ENCODE peak calls at places on chromosomes 12 and 14, in eight cellular contexts. F is NB4, H is IMR-90, G is left ventricle myocardium inferior, J is fibroblast of the aortic adventitia, I is heart right ventricle, Z is PC-3, S is foreskin fibroblast. D is an unnamed sample.
A peak's percentile ranks its signal among the peaks of the same experiment; 100 is the strongest.

GRCh38 chr12:54017845-54018607 is 9.2 kb downstream of the HOXC8 start:
- DNase-seq in S (peak; percentile 93), F (peak; percentile 96), G (peak; percentile 43), J (peak; percentile 62), I (peak; percentile 40), Z (peak; percentile 86), H (peak; percentile 33), D (peak; percentile 93)

GRCh38 chr12:1741154-1741949 is 50.5 kb downstream of the ADIPOR2 start:
- DNase-seq in S (no peak), F (peak; percentile 17), G (no peak), I (no peak), J (no peak), Z (no peak), H (peak; percentile 30), D (no peak)

GRCh38 chr14:92694807-92695206 is 53.6 kb downstream of the LGMN start:
- DNase-seq in J (no peak), G (no peak), H (no peak), F (no peak), S (no peak), Z (no peak), I (no peak), D (no peak)

GRCh38 chr12:68400231-68400829 is 68.2 kb upstream of the MDM1 start:
- DNase-seq in S (no peak), G (no peak), Z (no peak), H (no peak), I (no peak), F (no peak), J (peak; percentile 13), D (no peak)

GRCh38 chr12:131784909-131785762 is 43.1 kb upstream of the MMP17 start:
- DNase-seq in H (peak; percentile 41), F (no peak), S (peak; percentile 16), Z (no peak), I (no peak), J (no peak), G (no peak), D (no peak)

GRCh38 chr14:96104469-96105057 is 65.4 kb downstream of the C14orf132 start:
- DNase-seq in I (peak; percentile 47), G (peak; percentile 56), S (peak; percentile 99), Z (peak; percentile 22), J (peak; percentile 98), F (peak; percentile 10), H (peak; percentile 100), D (peak; percentile 85)

GRCh38 chr12:9673404-9674225 is 4.1 kb downstream of the CLEC2D start:
- DNase-seq in G (peak; percentile 52), I (peak; percentile 70), J (peak; percentile 93), S (peak; percentile 89), F (peak; percentile 62), H (peak; percentile 92), Z (peak; percentile 80), D (peak; percentile 32)

GRCh38 chr14:81187832-81188522 is 32.8 kb downstream of the GTF2A1 start:
- DNase-seq in S (no peak), Z (no peak), J (no peak), H (no peak), G (no peak), F (no peak), I (no peak), D (no peak)

GRCh38 chr12:108518716-108519496 is 3.8 kb downstream of the FICD start:
- DNase-seq in Z (no peak), S (no peak), I (no peak), H (no peak), J (no peak), F (no peak), G (no peak), D (no peak)
- TF ChIP-seq CTCF in Z (no peak), S (no peak), I (no peak), H (no peak), J (no peak), F (no peak), G (no peak), D (no peak)

DNA sequence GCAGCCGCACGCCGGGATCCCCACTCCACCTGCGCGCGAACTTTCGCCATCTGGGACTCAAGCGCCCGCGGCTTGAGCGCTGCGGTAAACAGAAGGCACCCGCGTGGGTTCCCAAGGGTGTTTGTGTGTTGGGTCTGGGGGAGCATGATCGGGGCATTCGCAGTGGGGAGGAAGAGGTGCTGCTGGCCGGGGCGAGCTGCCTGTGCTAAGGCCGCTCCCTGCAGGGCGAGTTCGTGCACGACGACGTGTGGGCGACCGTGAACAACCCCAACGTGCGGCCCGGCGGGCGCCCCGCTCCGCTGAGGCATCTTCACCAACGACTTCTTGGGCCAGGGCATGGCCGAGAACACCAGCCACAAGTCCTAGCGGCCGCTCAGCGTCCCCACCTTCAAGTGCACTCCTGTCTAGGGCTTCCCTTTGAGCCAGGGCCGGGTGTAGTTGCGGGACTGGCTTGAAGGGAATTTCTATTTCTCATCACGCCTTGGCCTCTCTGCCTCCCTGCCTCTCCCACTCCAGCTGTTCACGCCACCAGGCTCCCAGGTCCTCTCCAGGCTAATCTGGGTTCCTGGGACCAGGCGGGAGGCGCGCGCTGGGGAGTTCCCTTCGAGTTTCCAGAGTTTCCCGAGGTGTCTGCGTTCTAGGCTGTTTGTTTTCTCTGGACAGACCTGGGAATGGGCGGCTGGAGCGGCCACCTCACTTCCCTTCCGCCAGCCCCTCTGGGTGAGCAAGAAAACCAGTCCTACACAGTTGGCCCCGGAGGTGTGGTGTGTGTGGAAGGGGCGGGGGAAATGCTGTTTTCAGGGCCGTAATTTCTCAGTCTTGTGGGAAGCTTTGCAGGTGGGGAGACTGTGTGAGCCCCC is 417.8 kb upstream of the TMTC1 start:
- DNase-seq in S (no peak), H (no peak), Z (no peak), F (no peak), G (peak; percentile 13), J (no peak), I (no peak), D (no peak)
- H3K4me3 ChIP-seq in S (no peak overlapping the region), H (no peak overlapping the region), Z (no peak overlapping the region), F (no peak overlapping the region), G (peak overlapping the region; percentile 55), J (peak overlapping the region; percentile 26), I (peak overlapping the region; percentile 42), D (no peak overlapping the region)

GRCh38 chr14:53192023-53192422 is 38.9 kb upstream of the DDHD1 start:
- DNase-seq in F (no peak), J (peak; percentile 60), H (no peak), Z (no peak), G (no peak), I (no peak), S (no peak), D (no peak)
- TF ChIP-seq CTCF in F (no peak), J (no peak), H (no peak), Z (no peak), G (no peak), I (no peak), S (no peak), D (no peak)

GRCh38 chr14:105168496-105168978 is at the start of gene JAG2:
- DNase-seq in F (no peak), G (peak; percentile 67), S (no peak), I (peak; percentile 72), H (no peak), J (peak; percentile 14), Z (peak; percentile 61), D (no peak)
- H3K4me3 ChIP-seq in F (no peak within 1 kb of the TSS), G (peak within 1 kb of the TSS; percentile 76), S (no peak within 1 kb of the TSS), I (peak within 1 kb of the TSS; percentile 63), H (peak within 1 kb of the TSS; percentile 32), J (peak within 1 kb of the TSS; percentile 22), Z (peak within 1 kb of the TSS; percentile 72), D (no peak within 1 kb of the TSS)

GRCh38 chr14:77123381-77124344 is 17.9 kb downstream of the ZDHHC22 start:
- DNase-seq in F (no peak), Z (peak; percentile 96), H (no peak), S (no peak), G (peak; percentile 55), J (no peak), I (peak; percentile 51), D (no peak)

GRCh38 chr14:77126461-77126990 is 15.1 kb downstream of the ZDHHC22 start:
- DNase-seq in F (no peak), G (no peak), I (no peak), Z (no peak), S (no peak), J (no peak), H (no peak), D (no peak)

GRCh38 chr14:77126074-77126325 is 15.6 kb downstream of the ZDHHC22 start:
- DNase-seq in G (no peak), H (no peak), Z (no peak), F (no peak), I (no peak), S (no peak), J (no peak), D (no peak)

GRCh38 chr14:77124345-77125274 is 17.0 kb downstream of the ZDHHC22 start:
- DNase-seq in I (no peak), H (peak; percentile 16), S (peak; percentile 14), Z (peak; percentile 38), J (peak; percentile 28), F (peak; percentile 18), G (peak; percentile 46), D (no peak)

GRCh38 chr14:77125275-77126073 is 16.1 kb downstream of the ZDHHC22 start:
- DNase-seq in Z (no peak), S (no peak), F (no peak), H (no peak), I (no peak), J (no peak), G (no peak), D (no peak)
- TF ChIP-seq CTCF in Z (no peak), S (no peak), F (no peak), H (no peak), I (peak; percentile 7), J (no peak), G (peak; percentile 41), D (no peak)

DNA sequence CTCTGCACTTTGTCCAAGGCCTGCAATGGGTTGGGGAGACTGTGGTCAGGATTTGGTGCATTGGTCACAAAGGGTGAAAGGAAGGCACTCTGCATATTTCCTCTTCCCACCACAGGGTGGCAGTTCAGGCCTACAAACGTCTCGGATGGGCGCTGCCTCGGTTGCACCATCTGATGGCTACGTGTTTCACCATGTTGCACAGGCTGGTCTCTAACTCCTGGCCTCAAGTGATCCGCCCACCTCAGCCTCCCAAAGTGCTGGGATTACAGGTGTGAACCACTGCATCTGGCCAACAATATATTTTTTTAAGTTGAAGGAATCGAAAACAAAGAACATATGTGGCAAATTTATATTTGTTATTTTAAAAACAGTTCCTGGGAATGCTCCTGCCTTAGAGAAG is 35.1 kb downstream of the TMBIM6 start:
- DNase-seq in S (peak; percentile 64), G (peak; percentile 63), F (peak; percentile 89), J (peak; percentile 90), Z (peak; percentile 76), H (peak; percentile 79), I (peak; percentile 51), D (peak; percentile 59)
- H3K4me3 ChIP-seq in S (no peak overlapping the region), G (no peak overlapping the region), F (no peak overlapping the region), J (no peak overlapping the region), Z (no peak overlapping the region), H (no peak overlapping the region), I (no peak overlapping the region), D (no peak overlapping the region)

GRCh38 chr14:69485701-69486100 is 1.2 kb downstream of the PLEKHD1 start:
- DNase-seq in J (no peak), S (no peak), F (no peak), H (no peak), I (no peak), G (no peak), Z (no peak), D (no peak)
- TF ChIP-seq CTCF in J (no peak), S (no peak), F (no peak), H (no peak), I (no peak), G (no peak), Z (no peak), D (no peak)

GRCh38 chr12:115149685-115150378 is 465.9 kb upstream of the TBX3 start:
- DNase-seq in Z (peak; percentile 79), J (peak; percentile 91), S (peak; percentile 89), I (no peak), F (peak; percentile 5), H (peak; percentile 99), G (no peak), D (no peak)
- H3K4me3 ChIP-seq in Z (no peak overlapping the region), J (no peak overlapping the region), S (no peak overlapping the region), I (no peak overlapping the region), F (no peak overlapping the region), H (peak overlapping the region; percentile 23), G (no peak overlapping the region), D (no peak overlapping the region)

D was measured in uterus.